ENCODE peak calls at places on chromosomes 11 and 22, in four cellular contexts. X is right lobe of liver, W is foreskin fibroblast, D is mucosa of descending colon. P is an unnamed sample.

GRCh38 chr11:22922672-22923071 is 62.4 kb upstream of the CCDC179 start:
- DNase-seq in X (no peak), D (no peak), W (no peak), P (no peak)

GRCh38 chr11:116072776-116073175 is 568.6 kb upstream of the CADM1 start:
- DNase-seq in X (no peak), D (no peak), W (no peak), P (no peak)

GRCh38 chr11:113623114-113623513 is 83.0 kb downstream of the TMPRSS5 start:
- DNase-seq in W (no peak), D (no peak), X (no peak), P (no peak)

GRCh38 chr11:95108671-95109551 is 19.3 kb downstream of the ENDOD1 start:
- DNase-seq in X (no peak), D (no peak), W (no peak), P (no peak)

GRCh38 chr11:132850106-132850505 is 682.2 kb downstream of the OPCML start:
- DNase-seq in X (no peak), W (no peak), D (no peak), P (no peak)

GRCh38 chr11:45948341-45948740 is 25.9 kb downstream of the LARGE2 start:
- DNase-seq in D (no peak), X (no peak), W (no peak), P (no peak)

GRCh38 chr11:115391598-115391997 is 112.6 kb downstream of the CADM1 start:
- DNase-seq in D (no peak), W (no peak), X (no peak), P (no peak)

GRCh38 chr11:24216488-24216887 is 280.4 kb upstream of the LUZP2 start:
- DNase-seq in X (no peak), W (no peak), D (no peak), P (no peak)

GRCh38 chr22:50293441-50294318 is 13.8 kb downstream of the PLXNB2 start:
- DNase-seq in D (peak; percentile 92), W (peak; percentile 75), X (peak; percentile 89), P (no peak)

GRCh38 chr11:115363921-115364320 is 140.3 kb downstream of the CADM1 start:
- DNase-seq in D (no peak), W (no peak), X (no peak), P (no peak)

GRCh38 chr11:72574046-72574445 is 100.2 kb downstream of the PDE2A start:
- DNase-seq in X (no peak), D (no peak), W (no peak), P (peak; percentile 35)

GRCh38 chr11:45332486-45332934 is 46.4 kb upstream of the SYT13 start:
- DNase-seq in W (no peak), D (no peak), X (no peak), P (no peak)

GRCh38 chr11:13784848-13785247 is 116.4 kb downstream of the FAR1 start:
- DNase-seq in W (no peak), X (no peak), D (no peak), P (no peak)

GRCh38 chr11:123298488-123299447 is 103.7 kb upstream of the CLMP start:
- DNase-seq in D (no peak), W (no peak), X (no peak), P (no peak)

GRCh38 chr11:134741453-134742227 is 329.6 kb upstream of the B3GAT1 start:
- DNase-seq in W (no peak), D (no peak), X (no peak), P (peak; percentile 4)

GRCh38 chr11:65066805-65067291 is 8.5 kb upstream of the NAALADL1 start:
- DNase-seq in D (no peak), X (no peak), W (no peak), P (no peak)

GRCh38 chr11:100827934-100828661 is 141.0 kb downstream of the ARHGAP42 start:
- DNase-seq in D (no peak), W (no peak), X (no peak), P (no peak)

GRCh38 chr22:32478994-32479393 is 4.4 kb downstream of the FBXO7 start:
- DNase-seq in W (no peak), X (no peak), D (no peak), P (no peak)

GRCh38 chr11:59778122-59778521 is 22.9 kb downstream of the STX3 start:
- DNase-seq in X (peak; percentile 47), D (no peak), W (no peak), P (no peak)

GRCh38 chr22:38981659-38982007 is 514 bp upstream of the APOBEC3B start:
- DNase-seq in W (no peak), X (no peak), D (peak; percentile 40), P (no peak)

GRCh38 chr11:9180784-9181183 is 84.4 kb downstream of the DENND5A start:
- DNase-seq in X (no peak), D (no peak), W (no peak), P (no peak)

GRCh38 chr11:14029971-14030531 is 67.5 kb downstream of the SPON1 start:
- DNase-seq in D (peak; percentile 68), W (peak; percentile 70), X (peak; percentile 84), P (no peak)

GRCh38 chr22:45469573-45470383 is 32.9 kb upstream of the FBLN1 start:
- DNase-seq in D (no peak), X (no peak), W (peak; percentile 85), P (no peak)

GRCh38 chr11:122748968-122749687 is 89.2 kb upstream of the CRTAM start:
- DNase-seq in X (no peak), D (no peak), W (peak; percentile 96), P (no peak)

GRCh38 chr22:27628891-27629631 is 172.5 kb downstream of the MN1 start:
- DNase-seq in W (no peak), X (no peak), D (no peak), P (no peak)

GRCh38 chr11:36196476-36197099 is 92.6 kb downstream of the COMMD9 start:
- DNase-seq in X (no peak), W (peak; percentile 6), D (no peak), P (no peak)

GRCh38 chr11:94933225-94934130 is 39.9 kb downstream of the CWC15 start:
- DNase-seq in X (no peak), D (no peak), W (peak; percentile 94), P (no peak)

GRCh38 chr22:37485006-37485713 is 1.0 kb downstream of the MFNG start:
- DNase-seq in D (peak; percentile 79), X (peak; percentile 60), W (no peak), P (no peak)

DNA sequence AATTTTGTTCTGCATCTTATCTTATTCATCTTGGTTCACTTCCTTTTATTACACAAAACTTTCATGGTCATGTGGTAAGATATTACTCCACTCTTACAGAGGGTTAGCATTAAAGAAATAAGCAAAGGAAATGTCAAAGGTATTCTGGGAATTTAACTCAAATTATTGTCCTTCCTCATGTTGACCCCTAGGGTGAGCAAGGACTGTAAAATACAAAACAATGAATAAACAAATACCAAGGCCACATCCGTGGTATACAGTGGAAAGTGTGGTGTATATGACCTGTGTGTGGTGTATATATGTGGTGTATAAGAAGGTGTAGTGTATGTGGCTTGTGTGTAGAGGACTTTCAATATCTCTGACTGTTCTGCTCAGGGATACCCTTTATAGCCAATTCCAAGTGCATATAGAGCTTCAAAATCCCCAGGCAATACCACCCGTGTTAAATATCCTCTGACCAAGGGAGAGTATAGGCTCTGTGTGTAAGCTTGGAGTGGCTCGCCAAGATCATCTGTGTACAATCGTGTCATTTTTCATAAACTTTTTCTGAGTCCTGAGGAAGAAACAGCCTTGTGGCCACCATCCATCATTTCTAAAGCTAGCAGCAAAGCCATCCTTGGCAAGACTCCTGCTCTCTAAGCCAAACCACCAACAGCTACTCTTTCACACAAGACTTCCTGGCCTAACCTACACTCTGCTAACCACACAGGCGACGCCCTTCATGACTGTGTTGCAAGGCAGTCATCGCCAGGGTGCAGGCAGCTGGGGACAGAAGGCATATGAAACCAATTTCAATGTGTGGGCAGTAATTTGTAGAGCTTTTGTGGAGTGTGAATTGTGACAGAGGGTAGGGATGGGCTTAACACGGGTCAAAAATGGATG is 548.0 kb downstream of the ETS1 start:
- DNase-seq in W (peak; percentile 91), D (peak; percentile 80), X (no peak), P (no peak)
- H3K4me3 ChIP-seq in W (no peak overlapping the region), D (no peak overlapping the region), X (no peak overlapping the region), P (no peak overlapping the region)

GRCh38 chr11:2402890-2403645 is 2.5 kb downstream of the TSSC4 start:
- DNase-seq in D (no peak), W (no peak), X (no peak), P (no peak)

GRCh38 chr11:2400761-2401435 is 348 bp downstream of the TSSC4 start:
- DNase-seq in D (no peak), W (no peak), X (no peak), P (no peak)

GRCh38 chr11:2401436-2401984 is 960 bp downstream of the TSSC4 start:
- DNase-seq in X (no peak), W (no peak), D (no peak), P (no peak)

GRCh38 chr11:2400069-2400760 is at the start of gene TSSC4:
- DNase-seq in D (peak; percentile 100), W (peak; percentile 100), X (peak; percentile 100), P (peak; percentile 99)

GRCh38 chr11:2402106-2402505 is 1.6 kb downstream of the TSSC4 start:
- DNase-seq in X (no peak), W (no peak), D (no peak), P (no peak)
- H3K4me3 ChIP-seq in X (no peak overlapping the region), W (peak overlapping the region; percentile 87), D (no peak overlapping the region), P (peak overlapping the region; percentile 80)

DNA sequence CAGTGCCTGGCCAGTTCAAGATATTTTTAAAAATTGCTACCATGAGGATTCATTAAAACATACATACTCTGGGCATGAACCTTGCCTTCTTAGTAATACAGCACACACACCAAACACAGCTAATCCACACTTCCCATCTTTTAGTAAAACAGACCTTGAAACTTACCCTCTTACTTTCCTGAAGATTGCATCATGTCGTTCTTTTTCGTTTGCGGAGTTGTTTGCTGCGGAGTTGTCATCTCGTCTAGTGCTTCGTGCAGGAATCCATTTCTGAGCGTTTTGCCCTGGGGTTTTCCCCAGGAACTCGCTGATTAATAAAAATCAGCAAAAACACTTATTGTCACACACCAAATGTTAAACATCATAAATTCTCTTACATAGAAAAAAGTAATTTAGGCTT is 3.0 kb downstream of the EIF4G2 start:
- DNase-seq in D (no peak), X (no peak), W (no peak), P (no peak)
- H3K4me3 ChIP-seq in D (no peak overlapping the region), X (no peak overlapping the region), W (peak overlapping the region; percentile 96), P (no peak overlapping the region)

GRCh38 chr11:861105-861479 is 18.4 kb downstream of the TSPAN4 start:
- DNase-seq in W (no peak), D (no peak), X (no peak), P (no peak)

GRCh38 chr11:863389-864117 is 20.9 kb downstream of the TSPAN4 start:
- DNase-seq in W (no peak), X (no peak), D (no peak), P (no peak)

GRCh38 chr11:862028-862703 is 19.5 kb downstream of the TSPAN4 start:
- DNase-seq in W (no peak), X (no peak), D (no peak), P (no peak)

GRCh38 chr11:864118-864827 is 21.6 kb downstream of the TSPAN4 start:
- DNase-seq in D (no peak), X (peak; percentile 26), W (no peak), P (no peak)

DNA sequence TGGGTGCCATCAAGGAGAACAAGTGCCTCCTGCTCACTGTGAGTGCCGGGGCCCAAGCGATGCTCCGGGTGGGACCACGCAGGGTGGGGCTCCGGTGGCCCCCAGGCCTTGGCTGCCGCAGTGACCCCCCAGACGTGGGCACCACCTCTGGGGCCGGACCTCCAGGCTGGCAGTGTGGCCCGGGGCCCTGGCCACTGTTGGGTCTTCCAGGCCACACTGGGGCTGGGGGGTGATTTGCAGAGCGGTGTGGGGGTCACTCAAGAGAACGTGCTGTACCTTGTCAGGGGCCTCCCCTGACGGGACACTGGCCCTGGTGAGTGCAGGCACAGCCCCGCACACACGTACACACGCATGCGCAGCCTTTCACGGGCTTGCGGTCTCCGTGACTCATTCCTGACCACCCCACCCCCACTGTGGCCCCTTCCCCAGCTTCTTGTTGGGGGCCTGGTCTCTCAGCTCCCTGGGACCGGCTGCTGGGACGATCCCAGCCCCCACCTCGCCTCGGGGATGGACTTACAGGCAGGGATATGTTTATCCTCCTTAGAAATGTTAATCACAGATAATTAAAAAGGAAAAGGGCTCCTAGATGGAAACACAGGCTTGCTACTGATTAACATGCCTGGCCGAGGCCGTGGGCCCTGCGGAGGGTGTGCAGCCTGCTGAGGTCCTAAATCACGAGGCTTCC is 20.2 kb downstream of the TSPAN4 start:
- DNase-seq in D (no peak), X (no peak), W (no peak), P (no peak)
- H3K4me3 ChIP-seq in D (no peak overlapping the region), X (no peak overlapping the region), W (no peak overlapping the region), P (no peak overlapping the region)

P was measured in RWPE2.